ENCODE peak calls at places on chromosomes 16 and 17, in nine cellular contexts. I is heart left ventricle, R is tibial nerve, M is prostate gland, D is stomach, B is body of pancreas, Y is A549, H is IMR-90, V is transverse colon. C is an unnamed sample.

GRCh38 chr16:82024274-82024673 is 10.8 kb upstream of the HSD17B2 start:
- DNase-seq in I (no peak), R (no peak), M (no peak), D (no peak), B (no peak), Y (no peak), H (no peak), V (no peak), C (no peak)

GRCh38 chr16:72221216-72221995 is 49.5 kb upstream of the PMFBP1 start:
- DNase-seq in I (no peak), R (no peak), M (no peak), D (no peak), B (no peak), Y (no peak), H (no peak), V (no peak), C (no peak)

GRCh38 chr17:81428121-81428515 is 32.9 kb downstream of the BAHCC1 start:
- DNase-seq in I (no peak), R (no peak), M (no peak), D (peak; percentile 79), B (no peak), Y (no peak), H (no peak), V (peak; percentile 52), C (no peak)

GRCh38 chr16:70590722-70591438 is 55.5 kb upstream of the IL34 start:
- DNase-seq in I (peak; percentile 36), R (no peak), M (no peak), D (no peak), B (peak; percentile 22), Y (no peak), H (no peak), V (no peak), C (no peak)

GRCh38 chr17:37792787-37793186 is 47.9 kb upstream of the HNF1B start:
- DNase-seq in I (no peak), R (no peak), M (no peak), D (no peak), B (no peak), Y (no peak), H (peak; percentile 89), V (no peak), C (no peak)

GRCh38 chr16:73125860-73126259 is 77.9 kb upstream of the ZFHX3 start:
- DNase-seq in I (no peak), R (no peak), M (no peak), D (no peak), B (peak; percentile 34), Y (no peak), H (peak; percentile 66), V (no peak), C (no peak)

GRCh38 chr17:4580291-4580690 is 4.0 kb upstream of the SMTNL2 start:
- DNase-seq in I (no peak), R (no peak), M (no peak), D (no peak), B (no peak), Y (no peak), H (no peak), V (no peak), C (no peak)

GRCh38 chr17:44146375-44147346 is 4.9 kb downstream of the HROB start:
- DNase-seq in I (no peak), R (no peak), M (no peak), D (no peak), B (no peak), Y (no peak), H (no peak), V (no peak), C (no peak)

GRCh38 chr16:2770057-2770780 is 6.9 kb downstream of the ELOB start:
- DNase-seq in I (no peak), R (no peak), M (no peak), D (no peak), B (no peak), Y (no peak), H (no peak), V (no peak), C (peak; percentile 51)

GRCh38 chr17:19703106-19703775 is 13.1 kb downstream of the SLC47A2 start:
- DNase-seq in I (no peak), R (no peak), M (no peak), D (no peak), B (no peak), Y (no peak), H (no peak), V (no peak), C (no peak)

GRCh38 chr17:65163990-65164495 is 26.9 kb downstream of the RGS9 start:
- DNase-seq in I (no peak), R (no peak), M (no peak), D (peak; percentile 41), B (peak; percentile 47), Y (peak; percentile 57), H (peak; percentile 90), V (peak; percentile 42), C (no peak)

GRCh38 chr17:64694207-64694606 is 32.1 kb upstream of the SMURF2 start:
- DNase-seq in I (peak; percentile 71), R (no peak), M (peak; percentile 62), D (peak; percentile 87), B (peak; percentile 95), Y (peak; percentile 66), H (peak; percentile 67), V (peak; percentile 71), C (no peak)

GRCh38 chr16:23182675-23183485 is at the start of gene SCNN1G:
- DNase-seq in I (peak; percentile 25), R (no peak), M (no peak), D (peak; percentile 31), B (no peak), Y (peak; percentile 25), H (no peak), V (peak; percentile 45), C (peak; percentile 49)

GRCh38 chr17:45414997-45415881 is 17.4 kb downstream of the ARHGAP27 start:
- DNase-seq in I (no peak), R (no peak), M (no peak), D (no peak), B (no peak), Y (no peak), H (no peak), V (peak; percentile 59), C (no peak)

GRCh38 chr17:38460716-38461650 is 32.7 kb downstream of the ARHGAP23 start:
- DNase-seq in I (no peak), R (no peak), M (no peak), D (no peak), B (no peak), Y (no peak), H (no peak), V (no peak), C (no peak)

GRCh38 chr17:61409301-61410099 is 9.9 kb downstream of the TBX2 start:
- DNase-seq in I (peak; percentile 80), R (no peak), M (peak; percentile 56), D (peak; percentile 69), B (peak; percentile 48), Y (peak; percentile 91), H (peak; percentile 78), V (peak; percentile 54), C (peak; percentile 68)

DNA sequence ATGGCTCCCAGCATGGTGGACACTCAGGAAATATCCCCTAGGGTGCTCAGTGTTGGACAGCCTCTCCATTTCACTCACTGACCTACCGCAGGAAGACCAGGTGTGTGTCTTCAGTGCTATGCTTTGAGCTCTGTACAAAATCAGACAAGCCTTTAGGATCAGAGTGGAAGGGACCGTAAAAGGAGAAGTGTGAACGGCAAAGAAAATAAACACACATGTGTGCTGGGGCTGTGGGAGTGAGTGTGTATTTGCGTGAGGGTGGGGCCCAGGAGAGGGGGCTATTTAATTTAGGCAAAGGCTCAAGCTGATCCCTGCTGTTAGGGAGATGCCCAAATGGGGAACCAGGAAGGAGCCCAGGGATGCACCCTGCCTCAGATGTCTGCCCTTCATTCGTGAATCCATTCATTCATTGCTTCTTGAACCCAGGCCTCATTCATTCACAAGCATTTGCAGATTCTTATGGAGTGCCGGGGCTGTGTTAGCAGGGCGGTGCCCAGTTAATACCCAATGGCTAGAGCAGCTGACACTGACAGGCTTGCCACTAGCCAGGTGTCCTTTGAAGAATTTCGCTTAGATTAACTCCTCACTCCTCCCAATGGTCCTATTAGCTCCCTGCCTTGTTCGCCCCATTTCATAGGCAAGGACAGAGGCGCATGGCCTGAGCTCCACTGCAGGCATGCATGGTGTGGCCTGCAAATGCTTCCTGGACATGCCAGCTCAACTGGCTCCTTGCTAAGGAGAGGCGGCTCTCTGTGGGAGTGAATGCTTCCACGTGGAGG is 296.7 kb upstream of the FOXF1 start:
- DNase-seq in I (no peak), R (no peak), M (no peak), D (no peak), B (no peak), Y (no peak), H (no peak), V (no peak), C (no peak)
- TF ChIP-seq POLR2A in I (no peak), R (no peak), M (no peak), D (no peak), B (no peak), Y (no peak), H (no peak), V (no peak), C (no peak)

DNA sequence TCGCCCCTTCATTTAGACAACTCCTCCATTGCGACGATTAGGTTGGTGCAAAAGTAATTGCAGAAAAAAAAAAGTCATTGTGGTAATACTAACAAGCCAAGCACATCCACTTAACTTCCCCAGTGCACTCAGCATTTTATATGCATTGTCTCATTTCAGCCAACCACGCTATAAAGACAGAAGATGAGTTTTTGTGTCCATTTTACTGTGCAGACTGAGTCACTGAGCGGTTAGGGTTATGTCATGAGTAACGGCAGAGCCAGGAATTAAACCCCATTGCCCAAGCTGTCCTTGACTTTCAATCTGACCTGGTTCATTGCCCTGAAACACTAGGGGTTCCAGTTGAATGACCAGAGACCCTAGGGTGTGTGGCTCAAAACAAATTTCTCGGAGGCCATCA is 218.7 kb downstream of the XYLT1 start:
- DNase-seq in I (no peak), R (no peak), M (no peak), D (no peak), B (no peak), Y (no peak), H (no peak), V (no peak), C (no peak)
- H3K4me1 ChIP-seq in I (no peaks in the 10 kb centered on the region), R (no peaks in the 10 kb centered on the region), M (no peaks in the 10 kb centered on the region), D (peaks cover 4% of the 10 kb centered on the region), B (peaks cover 8% of the 10 kb centered on the region), Y (no peaks in the 10 kb centered on the region), H (no peaks in the 10 kb centered on the region), V (no peaks in the 10 kb centered on the region), C (no peaks in the 10 kb centered on the region)

GRCh38 chr16:8846401-8846932 is 22.3 kb downstream of the CARHSP1 start:
- DNase-seq in I (no peak), R (no peak), M (no peak), D (no peak), B (no peak), Y (no peak), H (no peak), V (no peak), C (peak; percentile 32)
- TF ChIP-seq POLR2A in I (no peak), R (no peak), M (no peak), D (no peak), B (no peak), Y (no peak), H (no peak), V (no peak), C (no peak)

DNA sequence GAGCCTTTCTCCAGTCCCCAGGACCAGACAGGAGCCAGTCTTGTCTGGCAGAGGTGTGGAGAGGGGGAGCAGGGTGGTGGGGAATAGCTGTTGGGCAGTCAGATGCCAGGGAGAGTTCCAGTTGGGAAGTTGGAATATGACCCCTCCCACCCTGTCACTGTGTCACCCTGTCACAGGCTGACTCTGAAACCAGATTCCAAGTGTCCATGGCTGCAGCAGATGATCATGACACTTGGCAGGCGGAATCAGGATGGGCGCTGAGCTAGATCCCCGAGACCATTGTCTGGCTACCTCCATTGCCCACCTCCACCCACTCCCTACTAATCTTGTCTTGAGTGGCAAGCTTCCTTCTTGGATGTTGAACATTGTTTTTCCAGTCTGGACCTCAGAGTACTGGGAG is 9.2 kb upstream of the NFATC3 start:
- DNase-seq in I (no peak), R (no peak), M (no peak), D (no peak), B (no peak), Y (no peak), H (no peak), V (no peak), C (no peak)
- H3K4me1 ChIP-seq in I (peaks cover 75% of the 10 kb centered on the region), R (peaks cover 42% of the 10 kb centered on the region), M (peaks cover 3% of the 10 kb centered on the region), D (peaks cover 20% of the 10 kb centered on the region), B (peaks cover 8% of the 10 kb centered on the region), Y (peaks cover 16% of the 10 kb centered on the region), H (peaks cover 17% of the 10 kb centered on the region), V (peaks cover 41% of the 10 kb centered on the region), C (peaks cover 19% of the 10 kb centered on the region)

C was measured in Peyer's patch.